ENCODE peak calls at places on chromosomes 6 and 20, in eight cellular contexts. R is spleen, J is stomach, X is GM12878, N is K562, H is HCT116, Z is transverse colon, D is breast epithelium. C is an unnamed sample. For H3K4me1, the result is how much of the 10 kb centered on the place peaks cover.

GRCh38 chr6:69825904-69826303 is 29.1 kb upstream of the LMBRD1 start:
- DNase-seq in R (no peak), J (no peak), X (no peak), N (no peak), H (no peak), Z (no peak), D (no peak), C (no peak)

GRCh38 chr20:59825944-59826759 is 107.3 kb downstream of the SYCP2 start:
- DNase-seq in R (peak), J (peak), X (no peak), N (no peak), H (no peak), Z (peak), D (peak), C (peak)

GRCh38 chr6:137846274-137846673 is 20.8 kb upstream of the TNFAIP3 start:
- DNase-seq in R (no peak), J (no peak), X (no peak), N (no peak), H (no peak), Z (no peak), D (no peak), C (no peak)

GRCh38 chr20:12054556-12054955 is 136.9 kb downstream of the BTBD3 start:
- DNase-seq in R (no peak), J (no peak), X (no peak), N (no peak), H (no peak), Z (no peak), D (no peak), C (no peak)

GRCh38 chr6:99822741-99823512 is 171.1 kb downstream of the MCHR2 start:
- DNase-seq in R (no peak), J (no peak), X (no peak), N (peak), H (peak), Z (peak), D (no peak), C (no peak)

GRCh38 chr6:159168536-159169192 is 536 bp upstream of the FNDC1 start:
- DNase-seq in R (no peak), J (peak), X (no peak), N (peak), H (no peak), Z (peak), D (no peak), C (no peak)

GRCh38 chr6:106177786-106178185 is 91.7 kb downstream of the PRDM1 start:
- DNase-seq in R (no peak), J (no peak), X (no peak), N (peak), H (no peak), Z (no peak), D (no peak), C (no peak)

GRCh38 chr6:145839653-145840052 is 25.1 kb upstream of the FBXO30 start:
- DNase-seq in R (no peak), J (no peak), X (no peak), N (no peak), H (no peak), Z (no peak), D (no peak), C (no peak)

GRCh38 chr6:80263603-80264002 is 157.1 kb downstream of the BCKDHB start:
- DNase-seq in R (no peak), J (no peak), X (no peak), N (no peak), H (no peak), Z (no peak), D (no peak), C (no peak)

GRCh38 chr20:38172344-38172743 is 7.3 kb upstream of the TGM2 start:
- DNase-seq in R (no peak), J (no peak), X (no peak), N (no peak), H (no peak), Z (no peak), D (no peak), C (no peak)

GRCh38 chr6:161836643-161837448 is 563.0 kb upstream of the AGPAT4 start:
- DNase-seq in R (no peak), J (no peak), X (no peak), N (no peak), H (peak), Z (no peak), D (no peak), C (peak)

GRCh38 chr20:35592339-35592960 is 23.2 kb upstream of the SPAG4 start:
- DNase-seq in R (no peak), J (no peak), X (no peak), N (peak), H (no peak), Z (no peak), D (no peak), C (no peak)

GRCh38 chr6:43481591-43482242 is 4.3 kb downstream of the TJAP1 start:
- DNase-seq in R (no peak), J (no peak), X (no peak), N (no peak), H (peak), Z (no peak), D (no peak), C (no peak)

GRCh38 chr6:162921062-162921461 is 193.3 kb downstream of the PACRG start:
- DNase-seq in R (no peak), J (no peak), X (no peak), N (no peak), H (no peak), Z (no peak), D (no peak), C (no peak)

GRCh38 chr6:32906539-32906938 is 34.3 kb downstream of the HLA-DMB start:
- DNase-seq in R (no peak), J (no peak), X (no peak), N (no peak), H (no peak), Z (no peak), D (no peak), C (no peak)

GRCh38 chr20:25859649-25860530 is 163.2 kb upstream of the ZNF337 start:
- DNase-seq in R (peak), J (peak), X (no peak), N (peak), H (no peak), Z (peak), D (no peak), C (no peak)

GRCh38 chr20:35312348-35312747 is 20.1 kb upstream of the FAM83C start:
- DNase-seq in R (no peak), J (no peak), X (peak), N (peak), H (peak), Z (no peak), D (no peak), C (no peak)

GRCh38 chr20:34111057-34111711 is 859 bp downstream of the EIF2S2 start:
- DNase-seq in R (peak), J (no peak), X (no peak), N (no peak), H (no peak), Z (peak), D (no peak), C (no peak)

GRCh38 chr6:145323652-145324051 is 411.7 kb downstream of the EPM2A start:
- DNase-seq in R (no peak), J (no peak), X (no peak), N (no peak), H (no peak), Z (no peak), D (no peak), C (no peak)

GRCh38 chr6:154298297-154298696 is 58.3 kb downstream of the IPCEF1 start:
- DNase-seq in R (no peak), J (no peak), X (peak), N (no peak), H (no peak), Z (no peak), D (no peak), C (no peak)

GRCh38 chr6:10555625-10556309 is 34.6 kb downstream of the GCNT2 start:
- DNase-seq in R (no peak), J (peak), X (no peak), N (no peak), H (no peak), Z (peak), D (peak), C (peak)

GRCh38 chr20:51062065-51062464 is 39.2 kb upstream of the KCNG1 start:
- DNase-seq in R (no peak), J (no peak), X (no peak), N (no peak), H (no peak), Z (no peak), D (no peak), C (no peak)

GRCh38 chr6:93581371-93581770 is 162.0 kb upstream of the EPHA7 start:
- DNase-seq in R (no peak), J (no peak), X (no peak), N (no peak), H (no peak), Z (no peak), D (no peak), C (no peak)

GRCh38 chr20:57596998-57597939 is 23.0 kb downstream of the ZBP1 start:
- DNase-seq in R (peak), J (peak), X (no peak), N (peak), H (peak), Z (peak), D (no peak), C (no peak)

GRCh38 chr6:143999406-143999805 is 8.7 kb downstream of the PLAGL1 start:
- DNase-seq in R (no peak), J (no peak), X (no peak), N (no peak), H (no peak), Z (no peak), D (no peak), C (no peak)

GRCh38 chr20:50230184-50230583 is 39.6 kb downstream of the CEBPB start:
- DNase-seq in R (no peak), J (no peak), X (no peak), N (no peak), H (no peak), Z (no peak), D (no peak), C (no peak)

GRCh38 chr20:5557123-5557522 is 193.1 kb upstream of the SHLD1 start:
- DNase-seq in R (no peak), J (peak), X (peak), N (peak), H (peak), Z (peak), D (no peak), C (no peak)

GRCh38 chr6:132763269-132763668 is 5.6 kb upstream of the VNN2 start:
- DNase-seq in R (peak), J (no peak), X (peak), N (peak), H (no peak), Z (peak), D (no peak), C (no peak)

GRCh38 chr6:122207794-122208193 is 191.7 kb upstream of the HSF2 start:
- DNase-seq in R (no peak), J (no peak), X (no peak), N (no peak), H (no peak), Z (no peak), D (no peak), C (no peak)

GRCh38 chr20:9081423-9081966 is 12.6 kb downstream of the PLCB4 start:
- DNase-seq in R (no peak), J (no peak), X (no peak), N (no peak), H (no peak), Z (no peak), D (no peak), C (no peak)

GRCh38 chr6:87291879-87292278 is 30.5 kb upstream of the SMIM8 start:
- DNase-seq in R (no peak), J (no peak), X (no peak), N (no peak), H (no peak), Z (no peak), D (no peak), C (no peak)

GRCh38 chr6:155832596-155832995 is 377.0 kb upstream of the NOX3 start:
- DNase-seq in R (no peak), J (no peak), X (no peak), N (no peak), H (no peak), Z (no peak), D (no peak), C (no peak)

GRCh38 chr6:130674604-130675003 is 152.6 kb upstream of the SMLR1 start:
- DNase-seq in R (no peak), J (no peak), X (no peak), N (no peak), H (no peak), Z (no peak), D (no peak), C (no peak)

GRCh38 chr6:156910938-156911337 is 133.8 kb downstream of the ARID1B start:
- DNase-seq in R (no peak), J (no peak), X (no peak), N (no peak), H (no peak), Z (no peak), D (no peak), C (no peak)

GRCh38 chr20:43006651-43007375 is 182.9 kb downstream of the PTPRT start:
- DNase-seq in R (no peak), J (no peak), X (no peak), N (no peak), H (no peak), Z (no peak), D (no peak), C (no peak)

GRCh38 chr6:170505306-170505705 is 47.8 kb downstream of the PSMB1 start:
- DNase-seq in R (no peak), J (no peak), X (no peak), N (no peak), H (no peak), Z (peak), D (no peak), C (no peak)

GRCh38 chr20:58011106-58011946 is 217.1 kb downstream of the ANKRD60 start:
- DNase-seq in R (no peak), J (no peak), X (no peak), N (no peak), H (no peak), Z (no peak), D (peak), C (no peak)

GRCh38 chr6:150633466-150633795 is 33.7 kb downstream of the PLEKHG1 start:
- DNase-seq in R (no peak), J (no peak), X (no peak), N (no peak), H (no peak), Z (no peak), D (no peak), C (no peak)

GRCh38 chr6:150635906-150636514 is 36.3 kb downstream of the PLEKHG1 start:
- DNase-seq in R (no peak), J (no peak), X (no peak), N (no peak), H (no peak), Z (no peak), D (no peak), C (no peak)

GRCh38 chr6:150632785-150633465 is 33.2 kb downstream of the PLEKHG1 start:
- DNase-seq in R (no peak), J (no peak), X (peak), N (no peak), H (no peak), Z (no peak), D (no peak), C (no peak)

GRCh38 chr6:150636808-150637207 is 37.1 kb downstream of the PLEKHG1 start:
- DNase-seq in R (no peak), J (no peak), X (peak), N (no peak), H (no peak), Z (no peak), D (no peak), C (no peak)

GRCh38 chr6:150634641-150635292 is 35.1 kb downstream of the PLEKHG1 start:
- DNase-seq in R (no peak), J (no peak), X (no peak), N (no peak), H (no peak), Z (no peak), D (no peak), C (no peak)
- H3K4me1 ChIP-seq in R (half or more), J (under half), X (under half), N (under half), H (under half), Z (under half), D (under half), C (under half)

GRCh38 chr6:5151955-5152401 is 66.8 kb downstream of the PPP1R3G start:
- DNase-seq in R (no peak), J (no peak), X (no peak), N (no peak), H (no peak), Z (no peak), D (no peak), C (no peak)
- TF ChIP-seq POLR2AphosphoS5 in R (no peak), J (no peak), X (no peak), N (no peak), H (no peak), Z (no peak), D (no peak), C (no peak)

GRCh38 chr6:169144356-169144755 is 109.3 kb downstream of the THBS2 start:
- DNase-seq in R (no peak), J (no peak), X (no peak), N (no peak), H (no peak), Z (no peak), D (no peak), C (peak)
- TF ChIP-seq CTCF in R (no peak), J (no peak), X (no peak), N (no peak), H (no peak), Z (no peak), D (no peak), C (no peak)

GRCh38 chr6:21450628-21451027 is 142.9 kb upstream of the SOX4 start:
- DNase-seq in R (no peak), J (no peak), X (no peak), N (no peak), H (no peak), Z (no peak), D (no peak), C (no peak)

GRCh38 chr6:21455071-21455470 is 138.5 kb upstream of the SOX4 start:
- DNase-seq in R (no peak), J (no peak), X (no peak), N (no peak), H (no peak), Z (no peak), D (no peak), C (no peak)

GRCh38 chr6:21451546-21452013 is 142.0 kb upstream of the SOX4 start:
- DNase-seq in R (no peak), J (no peak), X (no peak), N (no peak), H (no peak), Z (no peak), D (no peak), C (no peak)

GRCh38 chr6:21457647-21458046 is 135.9 kb upstream of the SOX4 start:
- DNase-seq in R (no peak), J (no peak), X (no peak), N (no peak), H (no peak), Z (no peak), D (no peak), C (no peak)

DNA sequence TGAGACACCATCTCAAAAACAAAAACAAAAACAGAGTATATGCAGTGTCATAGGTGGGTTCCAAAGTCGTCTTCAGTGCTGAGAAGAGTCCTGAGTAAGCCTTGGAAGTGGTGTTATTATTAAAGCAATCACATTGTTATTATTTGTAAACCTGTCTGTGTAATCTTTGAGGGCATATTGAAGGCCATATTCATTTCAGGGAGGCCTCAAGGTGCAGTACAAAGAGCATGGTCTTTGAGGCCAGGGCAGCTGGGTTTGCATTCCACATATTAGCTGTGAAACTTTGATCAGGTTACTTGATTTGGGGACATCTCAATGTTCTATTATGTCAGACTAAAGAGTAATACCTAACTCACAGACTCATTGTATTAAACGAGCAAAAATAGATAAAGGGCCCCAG is 139.3 kb upstream of the SOX4 start:
- DNase-seq in R (no peak), J (no peak), X (no peak), N (no peak), H (no peak), Z (no peak), D (no peak), C (no peak)
- H3K4me1 ChIP-seq in R (under half), J (under half), X (under half), N (under half), H (under half), Z (under half), D (under half), C (under half)

DNA sequence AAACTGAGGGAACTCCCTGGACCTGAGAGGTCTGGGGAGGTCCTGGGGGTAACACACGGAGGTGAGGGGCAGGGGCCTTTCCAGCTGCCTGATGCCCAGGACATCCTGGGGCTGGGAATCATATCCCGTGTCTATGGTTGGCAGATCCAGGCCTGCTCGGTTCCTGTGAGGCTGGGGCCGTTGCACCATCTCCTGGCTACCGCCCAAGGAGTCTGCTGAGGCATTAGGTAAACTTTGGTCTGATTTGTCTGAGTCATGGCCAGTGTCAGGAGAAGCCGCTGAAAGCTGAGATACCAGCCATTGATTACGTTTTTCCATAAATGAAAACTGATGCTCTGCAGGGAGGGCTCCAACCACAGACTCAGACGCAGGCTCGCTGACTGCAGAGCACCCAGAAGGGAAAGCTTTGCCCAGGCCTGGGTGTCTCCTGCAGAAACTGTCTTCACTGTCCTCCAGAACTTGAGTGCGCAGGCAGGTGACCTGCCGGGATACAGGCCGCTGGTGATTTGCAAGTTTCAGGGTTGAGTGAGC is 14.2 kb downstream of the TRAF3IP2 start:
- DNase-seq in R (no peak), J (peak), X (no peak), N (peak), H (peak), Z (peak), D (peak), C (peak)
- TF ChIP-seq POLR2AphosphoS5 in R (no peak), J (peak), X (no peak), N (no peak), H (peak), Z (peak), D (peak), C (peak)

GRCh38 chr6:42230320-42231034 is 12.8 kb upstream of the MRPS10 start:
- DNase-seq in R (no peak), J (no peak), X (no peak), N (peak), H (no peak), Z (no peak), D (no peak), C (no peak)
- TF ChIP-seq CTCF in R (no peak), J (no peak), X (peak), N (peak), H (peak), Z (no peak), D (no peak), C (no peak)

DNA sequence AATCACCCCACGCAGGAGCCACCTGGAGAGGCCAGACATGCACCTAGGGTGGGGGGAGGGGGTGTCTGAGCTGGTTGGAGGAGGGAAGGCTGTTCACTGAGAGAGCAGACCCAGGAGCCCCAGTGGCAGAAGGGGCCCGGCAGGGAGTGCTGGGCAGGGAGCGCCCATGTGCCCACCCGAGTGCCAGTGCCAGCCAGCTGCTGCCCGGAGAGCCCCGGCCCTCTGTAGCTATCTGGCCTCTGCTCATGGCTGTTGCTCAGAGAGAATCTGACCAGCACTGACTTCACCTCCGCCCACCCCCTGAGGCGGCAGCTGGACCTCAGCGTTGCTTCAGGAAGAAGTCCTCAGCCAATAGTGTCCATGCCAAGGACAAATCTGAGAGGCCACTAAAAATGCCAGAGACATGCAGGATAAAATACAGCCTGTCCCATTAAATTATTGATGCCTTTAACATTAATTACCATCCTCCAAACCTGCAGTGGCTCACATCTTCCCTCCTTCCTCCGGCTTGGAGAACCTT is 22.8 kb downstream of the SLC17A9 start:
- DNase-seq in R (no peak), J (no peak), X (no peak), N (no peak), H (no peak), Z (no peak), D (no peak), C (no peak)
- H3K4me1 ChIP-seq in R (half or more), J (under half), X (under half), N (half or more), H (under half), Z (under half), D (under half), C (under half)